ENCODE peak calls at places on chromosome 3, in five cellular contexts. One of them, this sample, is unnamed.

GRCh38 chr3:123817413-123817812 is 66.7 kb downstream of the MYLK start:
- DNase-seq in A549: no peak
- DNase-seq in Peyer's patch: no peak
- DNase-seq in ovary: no peak
- DNase-seq in stomach: no peak
- DNase-seq in this sample: no peak

GRCh38 chr3:28576590-28577220 is 228.1 kb upstream of the AZI2 start:
- DNase-seq in A549: no peak
- DNase-seq in Peyer's patch: no peak
- DNase-seq in ovary: no peak
- DNase-seq in stomach: no peak
- DNase-seq in this sample: no peak

GRCh38 chr3:81406318-81406717 is 355.1 kb downstream of the GBE1 start:
- DNase-seq in A549: no peak
- DNase-seq in Peyer's patch: no peak
- DNase-seq in ovary: no peak
- DNase-seq in stomach: no peak
- DNase-seq in this sample: no peak

GRCh38 chr3:79085166-79085565 is 682.6 kb downstream of the ROBO1 start:
- DNase-seq in A549: no peak
- DNase-seq in Peyer's patch: no peak
- DNase-seq in ovary: no peak
- DNase-seq in stomach: no peak
- DNase-seq in this sample: no peak

GRCh38 chr3:110773413-110773954 is 298.1 kb upstream of the NECTIN3 start:
- DNase-seq in A549: peak; percentile 81
- DNase-seq in Peyer's patch: peak; percentile 47
- DNase-seq in ovary: no peak
- DNase-seq in stomach: no peak
- DNase-seq in this sample: no peak

GRCh38 chr3:14803981-14804834 is 14.6 kb upstream of the FGD5 start:
- DNase-seq in A549: no peak
- DNase-seq in Peyer's patch: no peak
- DNase-seq in ovary: no peak
- DNase-seq in stomach: no peak
- DNase-seq in this sample: no peak

GRCh38 chr3:131223373-131224289 is 157.9 kb upstream of the NUDT16 start:
- DNase-seq in A549: no peak
- DNase-seq in Peyer's patch: no peak
- DNase-seq in ovary: no peak
- DNase-seq in stomach: no peak
- DNase-seq in this sample: no peak

GRCh38 chr3:136209921-136210320 is 13.8 kb upstream of the MSL2 start:
- DNase-seq in A549: no peak
- DNase-seq in Peyer's patch: no peak
- DNase-seq in ovary: no peak
- DNase-seq in stomach: no peak
- DNase-seq in this sample: no peak

GRCh38 chr3:52017467-52018065 is 21.9 kb upstream of the RPL29 start:
- DNase-seq in A549: no peak
- DNase-seq in Peyer's patch: no peak
- DNase-seq in ovary: no peak
- DNase-seq in stomach: no peak
- DNase-seq in this sample: no peak
- H3K27ac ChIP-seq in A549: no peak overlapping the region
- H3K27ac ChIP-seq in Peyer's patch: no peak overlapping the region
- H3K27ac ChIP-seq in ovary: no peak overlapping the region
- H3K27ac ChIP-seq in stomach: no peak overlapping the region
- H3K27ac ChIP-seq in this sample: no peak overlapping the region

DNA sequence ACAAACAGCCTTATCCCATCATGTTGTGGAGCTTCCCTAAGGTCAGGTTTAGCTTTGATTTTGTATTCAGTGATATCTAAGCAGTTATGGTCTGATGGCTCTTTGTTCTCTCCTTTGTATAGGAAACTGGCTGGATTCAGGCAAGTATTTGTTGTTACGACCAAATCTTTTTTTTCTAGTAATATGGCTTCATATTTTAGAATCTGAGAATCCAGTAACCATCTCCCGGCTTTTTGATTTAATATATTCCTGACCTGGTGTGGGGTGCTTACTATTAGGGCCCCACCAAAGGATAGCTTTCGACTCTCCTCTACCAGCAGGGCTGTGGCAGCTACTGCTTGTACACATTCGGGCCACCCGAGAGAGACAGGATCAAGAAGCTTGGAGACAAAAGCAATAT is 23.0 kb downstream of the ARL8B start:
- DNase-seq in A549: no peak
- DNase-seq in Peyer's patch: no peak
- DNase-seq in ovary: no peak
- DNase-seq in stomach: no peak
- DNase-seq in this sample: no peak
- H3K9me3 ChIP-seq in A549: no peaks in the 10 kb centered on the region
- H3K9me3 ChIP-seq in Peyer's patch: no peaks in the 10 kb centered on the region
- H3K9me3 ChIP-seq in ovary: no peaks in the 10 kb centered on the region
- H3K9me3 ChIP-seq in stomach: no peaks in the 10 kb centered on the region
- H3K9me3 ChIP-seq in this sample: no peaks in the 10 kb centered on the region

DNA sequence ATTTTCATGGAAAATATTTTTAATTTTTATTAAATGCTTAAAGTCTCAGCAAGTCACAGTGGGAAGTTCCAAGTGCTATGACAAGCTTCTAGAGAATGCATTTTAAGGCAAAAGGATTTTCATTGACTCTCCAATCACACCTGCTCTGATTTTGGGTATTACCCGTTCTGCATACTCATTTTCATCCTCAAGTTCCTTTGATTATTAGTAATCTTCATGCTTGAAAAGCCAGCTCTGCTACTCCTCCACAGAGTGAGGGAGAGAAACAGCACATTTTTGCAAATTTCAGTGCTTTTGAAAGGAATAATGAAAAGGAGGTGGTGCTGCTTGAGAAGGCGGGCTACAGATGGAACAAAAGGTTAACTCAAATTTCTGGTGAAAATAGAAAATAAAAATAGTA is 450.7 kb downstream of the NSUN3 start:
- DNase-seq in A549: no peak
- DNase-seq in Peyer's patch: no peak
- DNase-seq in ovary: no peak
- DNase-seq in stomach: no peak
- DNase-seq in this sample: no peak
- TF ChIP-seq POLR2A in A549: no peak
- TF ChIP-seq POLR2A in Peyer's patch: no peak
- TF ChIP-seq POLR2A in ovary: no peak
- TF ChIP-seq POLR2A in stomach: no peak
- TF ChIP-seq POLR2A in this sample: no peak

GRCh38 chr3:151219056-151219455 is 16.0 kb upstream of the GPR171 start:
- DNase-seq in A549: peak; percentile 25
- DNase-seq in Peyer's patch: no peak
- DNase-seq in ovary: no peak
- DNase-seq in stomach: no peak
- DNase-seq in this sample: no peak
- H3K27ac ChIP-seq in A549: no peak overlapping the region
- H3K27ac ChIP-seq in Peyer's patch: no peak overlapping the region
- H3K27ac ChIP-seq in ovary: no peak overlapping the region
- H3K27ac ChIP-seq in stomach: no peak overlapping the region
- H3K27ac ChIP-seq in this sample: no peak overlapping the region

GRCh38 chr3:134568790-134569189 is 82.0 kb downstream of the KY start:
- DNase-seq in A549: no peak
- DNase-seq in Peyer's patch: no peak
- DNase-seq in ovary: no peak
- DNase-seq in stomach: no peak
- DNase-seq in this sample: no peak
- H3K9me3 ChIP-seq in A549: no peaks in the 10 kb centered on the region
- H3K9me3 ChIP-seq in Peyer's patch: no peaks in the 10 kb centered on the region
- H3K9me3 ChIP-seq in ovary: no peaks in the 10 kb centered on the region
- H3K9me3 ChIP-seq in stomach: peaks cover 11% of the 10 kb centered on the region
- H3K9me3 ChIP-seq in this sample: no peaks in the 10 kb centered on the region

This sample was measured in right lobe of liver.